ENCODE peak calls at places on chromosomes 2 and 18, in ten cellular contexts. P is fibroblast of lung; U is heart right ventricle; T is CD4-positive, alpha-beta memory T cell; F is HCT116; X is heart left ventricle; G is trophoblast cell; O is right lobe of liver; Q is mucosa of descending colon; N is esophagus squamous epithelium. M is an unnamed sample.
A peak's percentile ranks its signal among the peaks of the same experiment; 100 is the strongest.

GRCh38 chr2:11234309-11234708 is 79.0 kb downstream of the SLC66A3 start:
- DNase-seq in P (no peak), U (no peak), T (no peak), F (no peak), X (no peak), G (no peak), O (no peak), Q (no peak), N (no peak), M (no peak)

GRCh38 chr2:76958749-76959148 is 563.4 kb downstream of the LRRTM4 start:
- DNase-seq in P (peak; percentile 2), U (no peak), T (no peak), F (no peak), X (no peak), G (peak; percentile 56), O (no peak), Q (no peak), N (no peak), M (no peak)

GRCh38 chr2:95015261-95015918 is 10.1 kb upstream of the MAL start:
- DNase-seq in P (no peak), U (no peak), T (no peak), F (no peak), X (no peak), G (no peak), O (peak; percentile 34), Q (no peak), N (no peak), M (no peak)

GRCh38 chr2:9288233-9288632 is 81.6 kb downstream of the ASAP2 start:
- DNase-seq in P (peak; percentile 94), U (no peak), T (no peak), F (no peak), X (no peak), G (peak; percentile 80), O (no peak), Q (no peak), N (no peak), M (no peak)

GRCh38 chr18:54983041-54983686 is 23.9 kb upstream of the CCDC68 start:
- DNase-seq in P (peak; percentile 68), U (peak; percentile 12), T (no peak), F (peak; percentile 47), X (no peak), G (peak; percentile 94), O (no peak), Q (no peak), N (no peak), M (no peak)

GRCh38 chr2:64165696-64166095 is 21.5 kb upstream of the PELI1 start:
- DNase-seq in P (peak; percentile 60), U (no peak), T (no peak), F (no peak), X (no peak), G (no peak), O (no peak), Q (no peak), N (no peak), M (no peak)

GRCh38 chr2:32697156-32697555 is 69.3 kb downstream of the TTC27 start:
- DNase-seq in P (peak; percentile 93), U (no peak), T (no peak), F (no peak), X (no peak), G (no peak), O (no peak), Q (no peak), N (no peak), M (no peak)

GRCh38 chr2:240472078-240472790 is 36.8 kb downstream of the GPC1 start:
- DNase-seq in P (no peak), U (no peak), T (no peak), F (no peak), X (peak; percentile 37), G (peak; percentile 0), O (no peak), Q (no peak), N (no peak), M (no peak)

GRCh38 chr18:70419526-70419925 is 130.7 kb downstream of the SOCS6 start:
- DNase-seq in P (peak; percentile 92), U (no peak), T (no peak), F (no peak), X (no peak), G (no peak), O (no peak), Q (no peak), N (no peak), M (no peak)

GRCh38 chr18:42706029-42706608 is 409.4 kb downstream of the RIT2 start:
- DNase-seq in P (no peak), U (no peak), T (no peak), F (no peak), X (no peak), G (no peak), O (no peak), Q (no peak), N (no peak), M (no peak)

GRCh38 chr18:59233017-59233410 is 13.1 kb downstream of the GRP start:
- DNase-seq in P (no peak), U (no peak), T (no peak), F (no peak), X (no peak), G (peak; percentile 34), O (no peak), Q (no peak), N (no peak), M (no peak)

GRCh38 chr2:107622741-107623310 is 203.9 kb upstream of the RGPD4 start:
- DNase-seq in P (peak; percentile 65), U (no peak), T (no peak), F (no peak), X (no peak), G (no peak), O (no peak), Q (no peak), N (no peak), M (no peak)

GRCh38 chr2:107621186-107621835 is 205.4 kb upstream of the RGPD4 start:
- DNase-seq in P (no peak), U (peak; percentile 55), T (no peak), F (no peak), X (no peak), G (no peak), O (no peak), Q (no peak), N (no peak), M (no peak)

DNA sequence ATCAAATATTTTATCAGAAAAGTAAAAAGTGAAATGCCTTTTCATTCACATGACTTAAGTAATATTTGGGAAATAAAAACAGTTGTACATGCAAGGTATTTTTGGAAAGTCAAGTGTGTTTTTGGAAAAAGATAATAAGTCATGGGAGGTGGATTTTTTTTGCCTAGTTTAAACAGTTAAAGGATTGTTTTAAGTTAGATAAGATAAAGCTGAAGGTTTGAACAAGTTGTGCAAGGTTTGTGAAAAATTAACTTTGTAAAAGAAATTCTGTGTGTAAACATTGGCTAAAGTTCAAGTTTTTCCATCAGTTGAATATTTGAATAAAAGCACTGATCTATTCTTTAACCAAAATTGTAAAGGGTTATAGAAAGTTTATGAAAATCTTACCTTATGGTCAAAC is 207.9 kb upstream of the RGPD4 start:
- DNase-seq in P (no peak), U (no peak), T (no peak), F (no peak), X (no peak), G (no peak), O (no peak), Q (no peak), N (no peak), M (no peak)
- H3K9me3 ChIP-seq in P (no peaks in the 10 kb centered on the region), U (no peaks in the 10 kb centered on the region), T (peaks cover 4% of the 10 kb centered on the region), F (peaks cover 29% of the 10 kb centered on the region), X (peaks cover 3% of the 10 kb centered on the region), G (no peaks in the 10 kb centered on the region), O (no peaks in the 10 kb centered on the region), Q (peaks cover 12% of the 10 kb centered on the region), N (no peaks in the 10 kb centered on the region), M (no peaks in the 10 kb centered on the region)

DNA sequence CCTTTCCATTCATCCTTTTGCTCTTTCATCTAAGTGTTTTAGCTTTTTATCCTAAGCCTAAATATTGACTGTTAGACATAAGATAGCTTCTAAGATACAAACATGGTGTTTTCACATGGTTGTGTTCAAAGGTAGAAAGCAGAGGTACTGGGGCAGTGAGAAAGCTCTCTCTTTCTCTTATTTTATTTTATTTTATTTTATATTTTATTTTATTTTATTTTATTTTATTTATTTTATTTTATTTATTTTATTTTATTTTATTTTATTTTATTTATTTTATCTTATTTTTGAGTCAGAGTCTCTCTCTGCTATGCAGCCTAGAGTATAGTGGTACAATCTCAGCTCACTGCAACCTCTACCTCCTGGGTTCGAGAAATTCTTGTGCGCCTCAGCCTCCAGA is 287.2 kb downstream of the IKZF2 start:
- DNase-seq in P (no peak), U (no peak), T (no peak), F (no peak), X (no peak), G (no peak), O (no peak), Q (no peak), N (no peak), M (no peak)
- H3K9me3 ChIP-seq in P (no peaks in the 10 kb centered on the region), U (peaks cover 2% of the 10 kb centered on the region), T (peaks cover 6% of the 10 kb centered on the region), F (peaks cover 5% of the 10 kb centered on the region), X (no peaks in the 10 kb centered on the region), G (peaks cover 2% of the 10 kb centered on the region), O (no peaks in the 10 kb centered on the region), Q (peaks cover 38% of the 10 kb centered on the region), N (no peaks in the 10 kb centered on the region), M (no peaks in the 10 kb centered on the region)

GRCh38 chr2:82139979-82140611 is 1835.5 kb upstream of the LRRTM1 start:
- DNase-seq in P (no peak), U (no peak), T (no peak), F (no peak), X (no peak), G (peak; percentile 38), O (no peak), Q (no peak), N (no peak), M (no peak)
- H3K9me3 ChIP-seq in P (no peaks in the 10 kb centered on the region), U (no peaks in the 10 kb centered on the region), T (peaks cover 3% of the 10 kb centered on the region), F (no peaks in the 10 kb centered on the region), X (no peaks in the 10 kb centered on the region), G (no peaks in the 10 kb centered on the region), O (no peaks in the 10 kb centered on the region), Q (no peaks in the 10 kb centered on the region), N (no peaks in the 10 kb centered on the region), M (no peaks in the 10 kb centered on the region)

GRCh38 chr2:127373362-127374083 is 14.3 kb downstream of the MAP3K2 start:
- DNase-seq in P (no peak), U (no peak), T (no peak), F (no peak), X (no peak), G (peak; percentile 41), O (no peak), Q (no peak), N (no peak), M (no peak)

GRCh38 chr2:127371037-127371436 is 16.7 kb downstream of the MAP3K2 start:
- DNase-seq in P (no peak), U (peak; percentile 60), T (no peak), F (peak; percentile 60), X (no peak), G (no peak), O (no peak), Q (no peak), N (no peak), M (no peak)

GRCh38 chr2:127365211-127365643 is 22.5 kb downstream of the MAP3K2 start:
- DNase-seq in P (no peak), U (no peak), T (no peak), F (no peak), X (no peak), G (no peak), O (no peak), Q (no peak), N (no peak), M (no peak)

DNA sequence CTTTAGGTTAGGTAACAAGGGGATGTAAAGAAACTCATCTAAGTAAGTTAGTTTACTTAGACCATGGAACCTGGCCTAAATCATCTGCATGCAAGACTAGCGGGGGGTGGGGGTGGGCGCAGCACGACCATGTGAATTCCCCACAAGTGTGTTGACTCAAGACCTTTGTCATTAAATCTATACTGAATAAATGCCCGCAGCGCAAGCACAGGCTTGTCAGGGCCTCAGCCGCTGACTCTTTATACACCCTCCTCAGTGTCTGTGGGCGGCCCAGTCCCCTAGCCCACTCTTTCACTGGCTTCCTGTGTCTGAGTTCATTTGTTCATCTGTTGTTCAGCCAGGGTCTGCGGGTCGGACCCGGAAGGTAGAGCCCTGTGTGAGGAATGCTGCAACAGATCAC is 17.8 kb downstream of the MAP3K2 start:
- DNase-seq in P (no peak), U (no peak), T (no peak), F (no peak), X (no peak), G (no peak), O (no peak), Q (no peak), N (no peak), M (no peak)
- H3K9me3 ChIP-seq in P (no peaks in the 10 kb centered on the region), U (no peaks in the 10 kb centered on the region), T (peaks cover 11% of the 10 kb centered on the region), F (no peaks in the 10 kb centered on the region), X (no peaks in the 10 kb centered on the region), G (peaks cover 7% of the 10 kb centered on the region), O (no peaks in the 10 kb centered on the region), Q (peaks cover 7% of the 10 kb centered on the region), N (no peaks in the 10 kb centered on the region), M (peaks cover 5% of the 10 kb centered on the region)

M was measured in T-helper 17 cell.